ENCODE peak calls at places on chromosomes 16 and 17, in seven cellular contexts. J, Z, R, C, B, Y and S are unnamed samples.

GRCh38 chr16:4625617-4626159 is 1.1 kb downstream of the MGRN1 start:
- DNase-seq in Y (no peak), R (no peak), B (peak), Z (no peak), C (no peak), J (no peak), S (no peak)

GRCh38 chr16:54779549-54779948 is 151.1 kb upstream of the IRX5 start:
- DNase-seq in R (no peak), Z (no peak), C (no peak), B (no peak), Y (no peak), J (no peak), S (no peak)

GRCh38 chr17:8859029-8859803 is 8.3 kb downstream of the PIK3R6 start:
- DNase-seq in R (no peak), Y (no peak), Z (no peak), C (peak), B (peak), J (no peak), S (no peak)

GRCh38 chr17:7468290-7468689 is 11.1 kb downstream of the ZBTB4 start:
- DNase-seq in B (peak), R (no peak), C (no peak), Y (no peak), Z (no peak), J (no peak), S (no peak)

GRCh38 chr17:43834106-43834505 is 1.2 kb upstream of the MPP3 start:
- DNase-seq in Y (no peak), R (no peak), C (peak), B (peak), J (no peak), Z (peak), S (no peak)

GRCh38 chr16:11465675-11466074 is 120.4 kb downstream of the RMI2 start:
- DNase-seq in C (no peak), Y (no peak), Z (no peak), R (no peak), J (no peak), B (no peak), S (no peak)

GRCh38 chr17:82424001-82424862 is 5.8 kb upstream of the OGFOD3 start:
- DNase-seq in J (peak), R (no peak), Z (peak), B (peak), C (peak), Y (no peak), S (no peak)

GRCh38 chr16:21179983-21180365 is 21.5 kb downstream of the LDAF1 start:
- DNase-seq in B (no peak), Z (no peak), Y (no peak), R (no peak), C (no peak), J (no peak), S (no peak)

GRCh38 chr17:40516581-40517285 is 15.3 kb upstream of the TNS4 start:
- DNase-seq in Y (no peak), B (no peak), Z (peak), J (peak), C (no peak), R (no peak), S (no peak)

GRCh38 chr17:61904094-61904710 is 23.6 kb downstream of the INTS2 start:
- DNase-seq in R (no peak), J (peak), C (no peak), Y (no peak), B (no peak), Z (no peak), S (no peak)

GRCh38 chr16:27920391-27920891 is 143.1 kb downstream of the GSG1L start:
- DNase-seq in R (no peak), B (no peak), J (no peak), Z (peak), C (peak), Y (no peak), S (no peak)

GRCh38 chr16:67015317-67015731 is 13.6 kb upstream of the CBFB start:
- DNase-seq in Z (peak), Y (no peak), R (no peak), B (no peak), C (peak), J (no peak), S (no peak)

GRCh38 chr16:67013238-67013822 is 15.6 kb upstream of the CBFB start:
- DNase-seq in Z (no peak), C (no peak), J (no peak), B (peak), Y (no peak), R (no peak), S (no peak)

GRCh38 chr16:67014641-67015315 is 14.2 kb upstream of the CBFB start:
- DNase-seq in R (no peak), Y (no peak), B (peak), C (no peak), Z (no peak), J (no peak), S (no peak)

GRCh38 chr16:67016143-67016542 is 12.8 kb upstream of the CBFB start:
- DNase-seq in C (no peak), Z (no peak), R (no peak), B (no peak), Y (no peak), J (no peak), S (no peak)

DNA sequence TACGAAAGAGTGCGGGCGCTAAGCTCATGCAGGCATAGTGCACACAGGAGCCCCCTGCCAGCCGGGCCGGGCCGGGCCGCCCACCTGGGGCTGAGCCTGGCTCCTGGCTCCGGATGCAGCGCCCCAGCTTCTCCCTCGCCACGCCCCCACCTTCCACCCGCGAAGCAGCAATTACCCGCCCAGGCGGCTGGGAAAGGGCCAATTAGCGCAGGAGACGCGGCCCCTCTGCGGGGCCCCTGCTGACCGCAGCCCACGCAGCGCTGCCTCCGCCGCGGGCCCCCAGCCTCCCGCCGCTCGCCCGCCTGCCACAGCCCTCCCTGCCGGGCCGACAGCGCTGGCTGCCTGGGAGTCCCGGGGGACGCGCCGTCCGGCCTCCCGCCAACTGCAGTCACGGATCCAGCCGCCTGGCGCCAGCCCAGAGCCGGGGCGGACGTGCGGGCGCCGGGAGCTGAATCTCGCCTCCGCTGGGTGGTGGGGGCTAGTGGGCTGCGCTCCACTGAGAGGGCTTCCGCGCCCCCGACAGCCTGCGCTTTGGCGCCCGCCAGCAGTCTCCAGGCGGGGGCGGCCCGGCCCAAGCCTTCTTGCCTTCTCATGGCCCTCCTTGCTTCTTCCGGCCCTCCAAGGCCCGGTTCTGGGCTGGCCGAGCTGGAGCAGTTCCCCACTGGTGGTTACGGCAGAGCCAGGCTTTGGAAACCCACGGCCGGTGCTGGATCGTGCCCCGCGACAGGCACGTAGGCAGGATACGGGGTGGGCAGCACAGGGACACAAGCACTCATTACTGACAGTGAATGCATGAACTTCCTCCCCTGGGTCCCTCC is 14.9 kb upstream of the CBFB start:
- DNase-seq in J (peak), Z (peak), R (peak), Y (no peak), B (peak), C (peak), S (peak)
- TF ChIP-seq CTCF in J (no peak), Z (peak), R (no peak), Y (peak), B (no peak), C (no peak), S (no peak)

GRCh38 chr16:57360321-57360935 is 1.8 kb downstream of the CCL22 start:
- DNase-seq in C (no peak), Y (no peak), R (no peak), B (no peak), J (no peak), Z (no peak), S (no peak)
- TF ChIP-seq CTCF in C (no peak), Y (no peak), R (no peak), B (no peak), J (no peak), Z (no peak), S (no peak)

DNA sequence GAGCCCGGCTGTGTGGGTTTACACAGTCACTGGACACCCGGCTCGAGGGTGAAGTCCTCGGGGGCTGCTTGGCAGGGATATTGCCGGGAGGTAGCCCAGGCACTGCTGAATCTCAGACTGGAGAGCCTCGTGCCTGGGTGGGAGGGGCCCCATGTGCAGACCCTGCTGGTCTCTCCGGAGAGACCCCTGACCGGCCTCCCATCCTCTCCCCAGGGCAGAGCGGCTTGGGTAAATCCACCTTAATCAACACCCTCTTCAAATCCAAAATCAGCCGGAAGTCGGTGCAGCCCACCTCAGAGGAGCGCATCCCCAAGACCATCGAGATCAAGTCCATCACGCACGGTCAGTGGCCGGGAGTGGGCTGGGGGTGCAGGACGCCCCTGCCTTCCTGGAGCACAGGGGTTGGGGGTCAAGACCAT is 346.5 kb downstream of the SEC14L1 start:
- DNase-seq in J (no peak), C (no peak), R (peak), Y (no peak), B (peak), Z (no peak), S (no peak)
- TF ChIP-seq CTCF in J (no peak), C (no peak), R (no peak), Y (no peak), B (no peak), Z (no peak), S (no peak)

GRCh38 chr16:67964477-67965131 is 3.8 kb downstream of the SLC12A4 start:
- DNase-seq in B (no peak), Z (no peak), C (no peak), R (no peak), J (no peak), Y (no peak), S (no peak)

GRCh38 chr16:67962135-67962534 is 6.3 kb downstream of the SLC12A4 start:
- DNase-seq in R (no peak), C (no peak), B (no peak), Y (no peak), Z (no peak), J (no peak), S (no peak)

GRCh38 chr16:67965668-67966548 is 2.5 kb downstream of the SLC12A4 start:
- DNase-seq in J (no peak), Z (no peak), B (peak), C (peak), R (no peak), Y (no peak), S (no peak)

GRCh38 chr16:67961551-67961957 is 6.9 kb downstream of the SLC12A4 start:
- DNase-seq in Z (peak), B (no peak), C (peak), R (no peak), J (no peak), Y (no peak), S (no peak)

GRCh38 chr16:67963325-67964321 is 4.8 kb downstream of the SLC12A4 start:
- DNase-seq in C (no peak), R (no peak), J (no peak), Y (no peak), B (peak), Z (no peak), S (no peak)
- TF ChIP-seq CTCF in C (no peak), R (no peak), J (no peak), Y (no peak), B (no peak), Z (no peak), S (no peak)